ENCODE peak calls at places on chromosomes 2 and 18, in six cellular contexts. N is colonic mucosa, X is bronchial epithelial cell, V is lung, Y is fibroblast of lung, W is left ventricle myocardium inferior. L is an unnamed sample.

GRCh38 chr2:233410191-233410760 is 56.0 kb downstream of the DGKD start:
- DNase-seq in X (no peak), Y (no peak), V (no peak), W (no peak), N (peak), L (no peak)

GRCh38 chr2:237687666-237688065 is 60.3 kb downstream of the LRRFIP1 start:
- DNase-seq in N (peak), W (peak), X (peak), Y (peak), V (peak), L (peak)

GRCh38 chr2:169761251-169761969 is 27.8 kb downstream of the KLHL23 start:
- DNase-seq in W (no peak), Y (no peak), X (no peak), N (no peak), V (no peak), L (no peak)

GRCh38 chr2:64837116-64837704 is 152.0 kb upstream of the SLC1A4 start:
- DNase-seq in X (peak), Y (peak), N (no peak), W (no peak), V (no peak), L (no peak)

GRCh38 chr18:26710460-26711096 is 154.9 kb downstream of the AQP4 start:
- DNase-seq in N (no peak), V (no peak), Y (no peak), X (no peak), W (no peak), L (peak)

GRCh38 chr2:208373460-208374089 is 33.0 kb upstream of the PTH2R start:
- DNase-seq in V (peak), Y (peak), W (no peak), X (peak), N (no peak), L (peak)

GRCh38 chr2:57809230-57809629 is 237.4 kb upstream of the VRK2 start:
- DNase-seq in N (no peak), Y (no peak), V (no peak), X (no peak), W (no peak), L (peak)

GRCh38 chr18:27847412-27847811 is 329.5 kb downstream of the CDH2 start:
- DNase-seq in Y (no peak), W (no peak), V (no peak), X (no peak), N (no peak), L (no peak)

GRCh38 chr2:61633250-61633649 is 95.1 kb upstream of the XPO1 start:
- DNase-seq in Y (no peak), W (no peak), X (no peak), V (no peak), N (no peak), L (no peak)
- TF ChIP-seq CTCF in Y (no peak), W (peak), X (no peak), V (no peak), N (no peak), L (no peak)

GRCh38 chr2:20677301-20678176 is 10.6 kb downstream of the GDF7 start:
- DNase-seq in N (no peak), V (no peak), X (no peak), W (no peak), Y (no peak), L (no peak)

GRCh38 chr2:20680744-20681143 is 13.8 kb downstream of the GDF7 start:
- DNase-seq in V (no peak), W (no peak), Y (no peak), X (no peak), N (no peak), L (no peak)

GRCh38 chr2:20678751-20679150 is 11.8 kb downstream of the GDF7 start:
- DNase-seq in N (no peak), X (no peak), V (no peak), W (no peak), Y (no peak), L (no peak)

GRCh38 chr2:20684581-20685063 is 17.7 kb downstream of the GDF7 start:
- DNase-seq in V (no peak), N (no peak), Y (no peak), X (no peak), W (no peak), L (no peak)

GRCh38 chr2:20682166-20682565 is 15.2 kb downstream of the GDF7 start:
- DNase-seq in N (no peak), V (no peak), W (no peak), Y (no peak), X (no peak), L (no peak)
- TF ChIP-seq CTCF in N (no peak), V (no peak), W (peak), Y (peak), X (peak), L (peak)

DNA sequence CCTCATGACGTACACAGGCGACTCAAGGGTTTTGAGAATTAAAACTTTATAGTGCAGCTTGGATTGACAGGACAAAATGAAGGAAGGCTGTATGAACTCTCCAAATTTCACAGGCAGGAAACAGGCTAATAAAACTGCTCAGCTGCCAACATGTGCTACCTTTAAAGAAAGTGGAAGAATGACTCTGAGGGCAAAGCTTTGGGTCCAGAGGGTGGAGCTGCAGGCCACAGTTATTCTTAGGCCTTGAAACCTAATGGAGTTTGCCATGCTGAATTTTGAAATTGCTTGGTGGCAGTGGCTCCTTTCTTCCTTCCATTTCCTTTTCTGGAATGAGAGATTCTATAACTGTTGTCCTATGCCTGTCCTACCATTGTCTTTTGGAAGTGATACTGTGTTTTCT is 34.8 kb downstream of the HAT1 start:
- DNase-seq in X (no peak), V (no peak), W (no peak), N (no peak), Y (no peak), L (no peak)
- TF ChIP-seq CTCF in X (peak), V (no peak), W (no peak), N (no peak), Y (no peak), L (no peak)

GRCh38 chr2:176553685-176554106 is 284.5 kb downstream of the MTX2 start:
- DNase-seq in N (peak), V (peak), X (peak), W (peak), Y (peak), L (peak)
- TF ChIP-seq CTCF in N (no peak), V (no peak), X (no peak), W (no peak), Y (no peak), L (no peak)

DNA sequence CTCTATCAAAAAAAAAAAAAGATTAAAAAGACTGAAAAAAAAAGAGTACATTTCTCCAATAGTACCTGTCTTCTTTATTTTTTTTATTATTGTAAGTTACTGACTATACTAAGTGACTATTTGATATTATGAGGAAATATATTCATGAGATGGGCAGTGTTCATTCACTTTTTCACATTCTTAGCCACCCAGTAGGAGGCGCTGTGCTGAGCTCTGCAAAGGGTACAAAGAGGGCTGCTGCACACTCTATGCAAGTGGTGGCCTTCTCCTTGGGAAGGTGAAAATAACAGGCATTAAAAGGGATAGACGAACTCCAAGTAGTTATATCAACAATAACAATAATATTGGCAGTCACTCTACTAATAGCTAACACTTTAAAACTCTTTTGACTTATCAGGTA is 1034.9 kb upstream of the FANCL start:
- DNase-seq in X (no peak), N (no peak), V (no peak), W (no peak), Y (no peak), L (no peak)
- TF ChIP-seq CTCF in X (peak), N (no peak), V (no peak), W (no peak), Y (no peak), L (peak)

GRCh38 chr2:46404181-46404759 is 75.1 kb upstream of the TMEM247 start:
- DNase-seq in W (no peak), Y (no peak), X (no peak), V (no peak), N (no peak), L (no peak)

GRCh38 chr2:46394649-46395510 is 84.5 kb upstream of the TMEM247 start:
- DNase-seq in X (no peak), Y (peak), W (no peak), N (no peak), V (no peak), L (no peak)

GRCh38 chr2:46402874-46403273 is 76.5 kb upstream of the TMEM247 start:
- DNase-seq in V (no peak), N (no peak), X (no peak), W (no peak), Y (no peak), L (no peak)

GRCh38 chr2:46400041-46400440 is 79.3 kb upstream of the TMEM247 start:
- DNase-seq in X (no peak), W (no peak), Y (no peak), V (no peak), N (no peak), L (no peak)
- TF ChIP-seq CTCF in X (no peak), W (no peak), Y (no peak), V (no peak), N (no peak), L (no peak)

DNA sequence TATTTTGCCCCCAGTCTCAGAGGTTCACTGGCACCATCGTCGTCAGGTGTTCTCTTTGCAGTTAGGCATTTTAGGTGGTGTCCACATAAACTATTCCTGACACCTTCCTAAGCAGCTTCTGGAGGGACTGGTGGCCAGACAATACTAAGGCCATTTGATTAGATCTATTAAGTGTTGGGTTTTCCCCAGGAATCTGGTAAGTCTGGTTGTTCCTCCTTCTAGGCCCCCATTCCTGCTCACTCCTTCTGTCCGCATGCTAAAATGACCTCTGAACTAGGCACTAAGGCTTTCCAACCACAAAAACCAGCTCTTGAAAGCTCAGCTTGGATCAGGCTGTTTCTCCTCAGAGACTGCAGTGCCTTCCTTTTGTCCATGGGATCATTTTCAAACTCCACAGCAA is 100.7 kb downstream of the MGAT5 start:
- DNase-seq in X (no peak), V (no peak), N (no peak), W (no peak), Y (no peak), L (no peak)
- TF ChIP-seq CTCF in X (no peak), V (no peak), N (no peak), W (no peak), Y (no peak), L (no peak)

GRCh38 chr2:80968450-80968849 is 663.9 kb upstream of the LRRTM1 start:
- DNase-seq in N (no peak), V (no peak), W (no peak), X (no peak), Y (no peak), L (no peak)
- TF ChIP-seq CTCF in N (no peak), V (no peak), W (no peak), X (no peak), Y (no peak), L (no peak)

GRCh38 chr18:11960743-11961380 is 20.4 kb upstream of the IMPA2 start:
- DNase-seq in W (no peak), N (no peak), X (no peak), Y (no peak), V (no peak), L (no peak)
- TF ChIP-seq CTCF in W (no peak), N (no peak), X (no peak), Y (no peak), V (no peak), L (no peak)

GRCh38 chr2:96209729-96210085 is 1.1 kb upstream of the STARD7 start:
- DNase-seq in X (no peak), N (no peak), V (no peak), Y (no peak), W (no peak), L (no peak)

GRCh38 chr2:96207073-96207777 is 1.4 kb downstream of the STARD7 start:
- DNase-seq in N (no peak), W (no peak), V (no peak), Y (no peak), X (no peak), L (no peak)

GRCh38 chr2:96209011-96209728 is 543 bp upstream of the STARD7 start:
- DNase-seq in X (no peak), N (no peak), V (no peak), W (no peak), Y (no peak), L (no peak)

GRCh38 chr2:96207778-96208143 is 866 bp downstream of the STARD7 start:
- DNase-seq in X (no peak), V (no peak), Y (no peak), W (no peak), N (no peak), L (peak)

GRCh38 chr2:96208144-96209010 is at the start of gene STARD7:
- DNase-seq in X (peak), V (peak), W (peak), N (peak), Y (peak), L (peak)
- TF ChIP-seq CTCF in X (no peak), V (no peak), W (peak), N (no peak), Y (no peak), L (no peak)

L was measured in GM20000.